ENCODE peak calls at places on chromosomes 2 and 18, in six cellular contexts. M is mammary epithelial cell; Z is B cell; H is H54; Q is activated T-cell treated with anti-CD3 and anti-CD28 coated beads, Interleukin-2, amount 50 U/mL, for 4 hours; P is posterior cingulate gyrus. I is an unnamed sample.

GRCh38 chr2:156435725-156436476 is at the start of gene GPD2:
- DNase-seq in Q (peak; percentile 45), Z (peak; percentile 84), P (peak; percentile 80), M (peak; percentile 61), H (peak; percentile 87), I (peak; percentile 74)

GRCh38 chr2:168243061-168243460 is 4.3 kb downstream of the STK39 start:
- DNase-seq in M (no peak), P (no peak), Z (no peak), Q (no peak), H (no peak), I (no peak)

GRCh38 chr2:226637383-226637782 is 162.2 kb downstream of the IRS1 start:
- DNase-seq in P (no peak), Q (no peak), H (no peak), Z (no peak), M (no peak), I (no peak)

GRCh38 chr2:70769450-70769849 is 1.4 kb upstream of the ADD2 start:
- DNase-seq in M (no peak), Z (no peak), P (no peak), Q (no peak), H (no peak), I (no peak)

GRCh38 chr2:6923319-6923718 is 6.1 kb downstream of the RNF144A start:
- DNase-seq in H (no peak), Z (no peak), P (no peak), Q (no peak), M (no peak), I (no peak)

GRCh38 chr2:190679813-190680591 is 31.1 kb downstream of the NAB1 start:
- DNase-seq in M (peak; percentile 32), H (no peak), P (no peak), Z (peak; percentile 36), Q (peak; percentile 54), I (no peak)

GRCh38 chr2:8456149-8457091 is 225.4 kb upstream of the ID2 start:
- DNase-seq in H (no peak), P (no peak), Z (peak; percentile 35), Q (peak; percentile 22), M (no peak), I (no peak)

GRCh38 chr2:16035747-16036745 is 95.7 kb downstream of the MYCN start:
- DNase-seq in H (no peak), Z (no peak), M (no peak), P (no peak), Q (no peak), I (no peak)

GRCh38 chr18:703660-704018 is 8.8 kb downstream of the ENOSF1 start:
- DNase-seq in M (no peak), Z (no peak), Q (no peak), H (no peak), P (no peak), I (peak; percentile 73)

GRCh38 chr18:8124232-8125146 is 484.7 kb upstream of the RAB12 start:
- DNase-seq in M (no peak), Z (no peak), Q (no peak), P (no peak), H (no peak), I (peak; percentile 35)

GRCh38 chr2:24490674-24491625 is at the start of gene NCOA1:
- DNase-seq in Q (peak; percentile 88), M (peak; percentile 77), P (peak; percentile 86), Z (peak; percentile 94), H (peak; percentile 89), I (peak; percentile 76)

GRCh38 chr2:119148082-119148715 is 10.4 kb downstream of the C1QL2 start:
- DNase-seq in H (no peak), Z (no peak), P (no peak), M (no peak), Q (no peak), I (no peak)

I was measured in RCC 7860.